ENCODE peak calls at places on chromosome 18, in five cellular contexts. O is stomach, P is adrenal gland, D is HepG2, Y is K562. U is an unnamed sample.

GRCh38 chr18:62281684-62282083 is 43.4 kb upstream of the TNFRSF11A start:
- DNase-seq in O (no peak), P (no peak), D (no peak), Y (no peak), U (no peak)

GRCh38 chr18:63148449-63149199 is 170.9 kb downstream of the BCL2 start:
- DNase-seq in O (no peak), P (no peak), D (no peak), Y (no peak), U (peak; percentile 34)

GRCh38 chr18:27627927-27628326 is 442.8 kb upstream of the CHST9 start:
- DNase-seq in O (no peak), P (no peak), D (no peak), Y (no peak), U (no peak)

GRCh38 chr18:30132959-30133358 is 909.6 kb downstream of the DSC3 start:
- DNase-seq in O (no peak), P (no peak), D (no peak), Y (no peak), U (no peak)

GRCh38 chr18:6785001-6785400 is 55.5 kb downstream of the ARHGAP28 start:
- DNase-seq in O (no peak), P (no peak), D (no peak), Y (no peak), U (no peak)

GRCh38 chr18:76931171-76931570 is 108.8 kb downstream of the ZNF236 start:
- DNase-seq in O (no peak), P (no peak), D (no peak), Y (no peak), U (no peak)

GRCh38 chr18:62523631-62524442 is 1.0 kb downstream of the ZCCHC2 start:
- DNase-seq in O (peak; percentile 59), P (peak; percentile 58), D (no peak), Y (peak; percentile 25), U (no peak)

GRCh38 chr18:9068346-9068745 is 34.2 kb upstream of the NDUFV2 start:
- DNase-seq in O (no peak), P (no peak), D (no peak), Y (no peak), U (no peak)

GRCh38 chr18:26656401-26656943 is 108.1 kb upstream of the KCTD1 start:
- DNase-seq in O (no peak), P (no peak), D (no peak), Y (no peak), U (no peak)

GRCh38 chr18:62616331-62616805 is 93.5 kb downstream of the ZCCHC2 start:
- DNase-seq in O (no peak), P (no peak), D (peak; percentile 37), Y (no peak), U (no peak)

GRCh38 chr18:22475426-22476100 is 57.8 kb upstream of the CTAGE1 start:
- DNase-seq in O (no peak), P (no peak), D (no peak), Y (no peak), U (no peak)

GRCh38 chr18:34976084-34976483 is 65.1 kb upstream of the MAPRE2 start:
- DNase-seq in O (no peak), P (no peak), D (no peak), Y (no peak), U (peak; percentile 52)

GRCh38 chr18:48228301-48228715 is 180.9 kb downstream of the ZBTB7C start:
- DNase-seq in O (no peak), P (peak; percentile 89), D (no peak), Y (no peak), U (peak; percentile 65)

GRCh38 chr18:12848405-12848804 is 35.6 kb downstream of the PTPN2 start:
- DNase-seq in O (no peak), P (no peak), D (no peak), Y (no peak), U (no peak)

GRCh38 chr18:23291456-23292205 is 156.3 kb downstream of the CABLES1 start:
- DNase-seq in O (no peak), P (no peak), D (no peak), Y (no peak), U (no peak)

GRCh38 chr18:8045160-8045885 is 478.2 kb downstream of the PTPRM start:
- DNase-seq in O (no peak), P (no peak), D (no peak), Y (no peak), U (no peak)

GRCh38 chr18:2169656-2170055 is 401.6 kb downstream of the METTL4 start:
- DNase-seq in O (no peak), P (no peak), D (no peak), Y (no peak), U (no peak)

GRCh38 chr18:28114472-28114871 is 62.5 kb downstream of the CDH2 start:
- DNase-seq in O (no peak), P (no peak), D (no peak), Y (no peak), U (no peak)

GRCh38 chr18:63882333-63883141 is 5.0 kb upstream of the SERPINB2 start:
- DNase-seq in O (peak; percentile 50), P (no peak), D (no peak), Y (no peak), U (no peak)

GRCh38 chr18:23504720-23505119 is 1.4 kb downstream of the RMC1 start:
- DNase-seq in O (no peak), P (no peak), D (no peak), Y (no peak), U (no peak)

GRCh38 chr18:76565238-76566173 is 70.5 kb upstream of the ZNF516 start:
- DNase-seq in O (peak; percentile 66), P (peak; percentile 85), D (peak; percentile 63), Y (peak; percentile 15), U (peak; percentile 70)

GRCh38 chr18:32868424-32868823 is 95.6 kb upstream of the KLHL14 start:
- DNase-seq in O (no peak), P (no peak), D (no peak), Y (no peak), U (no peak)

GRCh38 chr18:34767601-34768027 is 57.5 kb downstream of the DTNA start:
- DNase-seq in O (no peak), P (no peak), D (no peak), Y (no peak), U (no peak)

GRCh38 chr18:45871655-45872054 is 46.2 kb downstream of the SIGLEC15 start:
- DNase-seq in O (no peak), P (no peak), D (peak; percentile 12), Y (no peak), U (no peak)

GRCh38 chr18:76252880-76253279 is 242.2 kb downstream of the ZNF516 start:
- DNase-seq in O (no peak), P (no peak), D (no peak), Y (no peak), U (no peak)

GRCh38 chr18:21242141-21243040 is at the start of gene GREB1L:
- DNase-seq in O (peak; percentile 63), P (peak; percentile 16), D (peak; percentile 16), Y (no peak), U (peak; percentile 17)

GRCh38 chr18:11791131-11791530 is 60.1 kb upstream of the CHMP1B start:
- DNase-seq in O (no peak), P (no peak), D (no peak), Y (no peak), U (no peak)

GRCh38 chr18:71807586-71807985 is 736.6 kb downstream of the CBLN2 start:
- DNase-seq in O (no peak), P (no peak), D (no peak), Y (no peak), U (no peak)

GRCh38 chr18:32470713-32471633 is at the start of gene GAREM1:
- DNase-seq in O (peak; percentile 96), P (peak; percentile 97), D (peak; percentile 87), Y (peak; percentile 86), U (peak; percentile 95)

GRCh38 chr18:3845176-3845575 is 395.2 kb downstream of the TGIF1 start:
- DNase-seq in O (no peak), P (no peak), D (no peak), Y (no peak), U (no peak)

GRCh38 chr18:63213331-63213900 is 106.2 kb downstream of the BCL2 start:
- DNase-seq in O (no peak), P (no peak), D (no peak), Y (no peak), U (no peak)

GRCh38 chr18:40874233-40874632 is 1080.8 kb upstream of the PIK3C3 start:
- DNase-seq in O (no peak), P (no peak), D (no peak), Y (no peak), U (no peak)

GRCh38 chr18:48058486-48058885 is 128.0 kb upstream of the SMAD2 start:
- DNase-seq in O (no peak), P (no peak), D (no peak), Y (no peak), U (no peak)

GRCh38 chr18:64474751-64475150 is 325.9 kb upstream of the LINC00305 start:
- DNase-seq in O (no peak), P (no peak), D (no peak), Y (no peak), U (no peak)

DNA sequence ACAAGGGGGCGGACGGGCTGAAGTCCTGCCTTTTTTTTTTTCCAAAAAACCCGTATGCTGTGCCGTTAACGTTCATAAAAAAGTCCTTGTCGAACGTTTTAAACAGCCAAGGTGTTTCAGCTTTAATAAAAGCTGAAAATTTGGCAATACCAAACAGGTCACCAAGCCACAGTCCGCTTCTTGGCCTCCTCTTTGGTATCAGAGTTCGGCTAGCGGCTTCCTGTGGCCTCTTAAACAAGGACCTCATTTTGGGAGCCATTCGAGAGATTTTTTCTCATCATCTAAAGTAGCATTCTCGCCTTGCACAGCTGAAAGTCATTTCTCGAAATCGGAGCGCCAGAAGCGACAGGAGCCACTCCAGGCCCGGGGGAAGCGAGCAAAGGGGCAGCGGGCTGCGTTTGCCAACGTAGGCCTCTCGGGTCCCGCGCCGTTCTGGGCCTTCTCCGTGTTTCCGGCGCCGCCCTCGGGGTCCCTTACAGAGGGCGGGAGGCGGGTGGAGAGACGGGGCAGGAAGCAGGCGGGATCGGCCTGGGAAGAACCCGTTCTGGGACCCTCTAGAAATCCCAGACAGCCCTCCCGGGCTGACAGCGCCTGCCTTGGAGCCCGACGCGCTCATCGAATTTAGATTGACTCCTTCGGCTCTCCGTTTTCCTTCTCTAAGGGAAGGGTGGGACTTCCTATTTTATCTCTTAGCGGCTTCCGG is 560 bp upstream of the ZNF407 start:
- DNase-seq in O (peak; percentile 68), P (peak; percentile 60), D (peak; percentile 5), Y (peak; percentile 51), U (peak; percentile 43)
- TF ChIP-seq POLR2A in O (no peak), P (no peak), D (no peak), Y (no peak), U (peak; percentile 69)

GRCh38 chr18:70334728-70335329 is 46.0 kb downstream of the SOCS6 start:
- DNase-seq in O (no peak), P (no peak), D (peak; percentile 94), Y (no peak), U (no peak)
- TF ChIP-seq POLR2A in O (no peak), P (no peak), D (peak; percentile 70), Y (no peak), U (no peak)

GRCh38 chr18:55324166-55324565 is 263.8 kb downstream of the TCF4 start:
- DNase-seq in O (no peak), P (no peak), D (no peak), Y (no peak), U (no peak)

GRCh38 chr18:55327454-55327853 is 260.5 kb downstream of the TCF4 start:
- DNase-seq in O (no peak), P (no peak), D (no peak), Y (no peak), U (no peak)

GRCh38 chr18:55331301-55331700 is 256.7 kb downstream of the TCF4 start:
- DNase-seq in O (no peak), P (no peak), D (no peak), Y (no peak), U (no peak)

GRCh38 chr18:55326134-55326533 is 261.9 kb downstream of the TCF4 start:
- DNase-seq in O (no peak), P (no peak), D (no peak), Y (no peak), U (no peak)

GRCh38 chr18:55328301-55328700 is 259.7 kb downstream of the TCF4 start:
- DNase-seq in O (no peak), P (no peak), D (no peak), Y (no peak), U (no peak)
- TF ChIP-seq POLR2A in O (no peak), P (no peak), D (no peak), Y (no peak), U (no peak)

GRCh38 chr18:56650944-56651770 is at the start of gene WDR7:
- DNase-seq in O (peak; percentile 97), P (peak; percentile 99), D (peak; percentile 94), Y (peak; percentile 80), U (peak; percentile 93)
- TF ChIP-seq POLR2A in O (no peak), P (peak; percentile 63), D (no peak), Y (peak; percentile 79), U (peak; percentile 42)